ENCODE peak calls at places on chromosomes 2 and 18, in eight cellular contexts. R, T, O, E, B, P, K and D are unnamed samples.

GRCh38 chr2:68730828-68731227 is 3.8 kb upstream of the ARHGAP25 start:
- DNase-seq in R (no peak), T (peak; percentile 31), O (peak; percentile 38), E (no peak), B (no peak), P (no peak), K (no peak), D (peak; percentile 55)

GRCh38 chr18:12031836-12032235 is 50.5 kb downstream of the IMPA2 start:
- DNase-seq in R (no peak), T (no peak), O (peak; percentile 83), E (no peak), B (no peak), P (no peak), K (no peak), D (peak; percentile 94)

GRCh38 chr18:61833387-61833786 is 59.4 kb downstream of the RNF152 start:
- DNase-seq in R (peak; percentile 19), T (no peak), O (peak; percentile 59), E (peak; percentile 93), B (no peak), P (no peak), K (no peak), D (no peak)

GRCh38 chr2:40721595-40721994 is 269.7 kb upstream of the SLC8A1 start:
- DNase-seq in R (no peak), T (no peak), O (no peak), E (no peak), B (no peak), P (no peak), K (no peak), D (peak; percentile 84)

GRCh38 chr2:8578335-8579244 is 103.3 kb upstream of the ID2 start:
- DNase-seq in R (no peak), T (no peak), O (no peak), E (no peak), B (no peak), P (no peak), K (no peak), D (peak; percentile 23)

GRCh38 chr18:62555135-62555534 is 32.3 kb downstream of the ZCCHC2 start:
- DNase-seq in R (no peak), T (no peak), O (peak; percentile 49), E (peak; percentile 76), B (no peak), P (no peak), K (no peak), D (peak; percentile 46)

GRCh38 chr18:23307567-23308295 is 145.4 kb upstream of the RIOK3 start:
- DNase-seq in R (no peak), T (no peak), O (peak; percentile 59), E (peak; percentile 26), B (no peak), P (no peak), K (no peak), D (peak; percentile 80)

GRCh38 chr2:209259767-209260166 is 164.1 kb upstream of the MAP2 start:
- DNase-seq in R (no peak), T (no peak), O (no peak), E (no peak), B (no peak), P (no peak), K (no peak), D (no peak)

GRCh38 chr2:239302808-239303557 is 97.8 kb downstream of the HDAC4 start:
- DNase-seq in R (no peak), T (no peak), O (no peak), E (no peak), B (no peak), P (no peak), K (no peak), D (no peak)

GRCh38 chr2:38106420-38107182 is 30.6 kb upstream of the CYP1B1 start:
- DNase-seq in R (no peak), T (no peak), O (peak; percentile 68), E (peak; percentile 47), B (no peak), P (no peak), K (no peak), D (peak; percentile 82)

GRCh38 chr2:151560289-151560688 is 150.6 kb downstream of the RIF1 start:
- DNase-seq in R (no peak), T (no peak), O (peak; percentile 41), E (peak; percentile 25), B (no peak), P (no peak), K (no peak), D (peak; percentile 65)

GRCh38 chr2:169928463-169928864 is 101.2 kb downstream of the UBR3 start:
- DNase-seq in R (peak; percentile 46), T (no peak), O (peak; percentile 74), E (peak; percentile 58), B (peak; percentile 24), P (peak; percentile 24), K (no peak), D (peak; percentile 61)

GRCh38 chr2:179237209-179237946 is 27.3 kb downstream of the SESTD1 start:
- DNase-seq in R (no peak), T (no peak), O (no peak), E (no peak), B (no peak), P (no peak), K (no peak), D (peak; percentile 38)
- H3K4me1 ChIP-seq in R (peaks cover 4% of the 10 kb centered on the region), T (peaks cover 7% of the 10 kb centered on the region), O (no peaks in the 10 kb centered on the region), E (peaks cover 23% of the 10 kb centered on the region), B (peaks cover 2% of the 10 kb centered on the region), P (no peaks in the 10 kb centered on the region), K (peaks cover 18% of the 10 kb centered on the region), D (peaks cover 44% of the 10 kb centered on the region)

DNA sequence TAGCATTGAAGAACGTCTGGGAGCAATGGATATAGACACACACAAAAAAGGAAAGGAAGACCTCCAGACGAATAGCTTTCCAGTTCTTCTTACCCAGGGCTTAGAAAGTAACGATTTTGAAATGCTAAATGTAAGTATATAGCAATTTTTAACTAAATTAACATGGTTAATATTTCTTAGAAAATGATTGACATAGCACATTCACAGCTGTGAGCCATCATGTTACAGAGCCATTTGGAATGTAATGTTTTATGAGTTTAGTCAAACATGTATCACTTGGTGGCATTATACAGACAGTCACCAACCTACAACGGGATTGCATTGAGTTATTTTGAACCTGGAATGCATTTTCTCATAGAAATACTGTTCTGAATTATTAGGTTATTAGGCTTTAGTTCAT is 35.1 kb downstream of the WDR43 start:
- DNase-seq in R (no peak), T (no peak), O (no peak), E (no peak), B (no peak), P (no peak), K (no peak), D (peak; percentile 16)
- H3K4me1 ChIP-seq in R (no peaks in the 10 kb centered on the region), T (no peaks in the 10 kb centered on the region), O (no peaks in the 10 kb centered on the region), E (peaks cover 9% of the 10 kb centered on the region), B (no peaks in the 10 kb centered on the region), P (no peaks in the 10 kb centered on the region), K (no peaks in the 10 kb centered on the region), D (peaks cover 26% of the 10 kb centered on the region)

DNA sequence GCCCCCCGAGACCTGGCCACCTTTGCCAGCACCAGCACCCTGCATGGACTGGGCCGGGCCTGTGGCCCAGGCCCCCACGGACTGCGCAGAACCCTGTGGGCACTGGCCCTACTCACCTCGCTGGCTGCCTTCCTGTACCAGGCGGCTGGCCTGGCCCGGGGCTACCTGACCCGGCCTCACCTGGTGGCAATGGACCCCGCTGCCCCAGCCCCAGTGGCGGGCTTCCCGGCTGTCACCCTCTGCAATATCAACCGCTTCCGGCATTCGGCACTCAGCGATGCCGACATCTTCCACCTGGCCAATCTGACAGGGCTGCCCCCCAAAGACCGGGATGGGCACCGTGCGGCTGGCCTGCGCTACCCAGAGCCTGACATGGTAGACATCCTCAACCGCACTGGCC is 554 bp downstream of the ASIC4 start:
- DNase-seq in R (no peak), T (no peak), O (no peak), E (no peak), B (no peak), P (no peak), K (no peak), D (no peak)
- H3K4me1 ChIP-seq in R (no peaks in the 10 kb centered on the region), T (peaks cover 19% of the 10 kb centered on the region), O (no peaks in the 10 kb centered on the region), E (no peaks in the 10 kb centered on the region), B (peaks cover 34% of the 10 kb centered on the region), P (peaks cover 8% of the 10 kb centered on the region), K (peaks cover 19% of the 10 kb centered on the region), D (peaks cover 5% of the 10 kb centered on the region)

GRCh38 chr2:218406209-218406948 is 6.7 kb downstream of the CTDSP1 start:
- DNase-seq in R (peak; percentile 85), T (peak; percentile 98), O (peak; percentile 93), E (peak; percentile 94), B (peak; percentile 92), P (peak; percentile 98), K (peak; percentile 92), D (peak; percentile 99)
- H3K4me1 ChIP-seq in R (peaks cover 23% of the 10 kb centered on the region), T (peaks cover 49% of the 10 kb centered on the region), O (peaks cover 22% of the 10 kb centered on the region), E (peaks cover 22% of the 10 kb centered on the region), B (peaks cover 18% of the 10 kb centered on the region), P (peaks cover 27% of the 10 kb centered on the region), K (peaks cover 62% of the 10 kb centered on the region), D (peaks cover 20% of the 10 kb centered on the region)

GRCh38 chr18:58418361-58418760 is 210.5 kb downstream of the ALPK2 start:
- DNase-seq in R (no peak), T (no peak), O (no peak), E (no peak), B (no peak), P (no peak), K (no peak), D (no peak)

GRCh38 chr18:58417752-58418151 is 211.1 kb downstream of the ALPK2 start:
- DNase-seq in R (no peak), T (no peak), O (peak; percentile 34), E (peak; percentile 57), B (no peak), P (no peak), K (no peak), D (peak; percentile 64)

GRCh38 chr18:58416704-58417683 is 211.9 kb downstream of the ALPK2 start:
- DNase-seq in R (no peak), T (no peak), O (peak; percentile 31), E (no peak), B (no peak), P (no peak), K (no peak), D (peak; percentile 59)

GRCh38 chr18:58413667-58414628 is 214.9 kb downstream of the ALPK2 start:
- DNase-seq in R (no peak), T (no peak), O (no peak), E (no peak), B (no peak), P (no peak), K (no peak), D (no peak)

DNA sequence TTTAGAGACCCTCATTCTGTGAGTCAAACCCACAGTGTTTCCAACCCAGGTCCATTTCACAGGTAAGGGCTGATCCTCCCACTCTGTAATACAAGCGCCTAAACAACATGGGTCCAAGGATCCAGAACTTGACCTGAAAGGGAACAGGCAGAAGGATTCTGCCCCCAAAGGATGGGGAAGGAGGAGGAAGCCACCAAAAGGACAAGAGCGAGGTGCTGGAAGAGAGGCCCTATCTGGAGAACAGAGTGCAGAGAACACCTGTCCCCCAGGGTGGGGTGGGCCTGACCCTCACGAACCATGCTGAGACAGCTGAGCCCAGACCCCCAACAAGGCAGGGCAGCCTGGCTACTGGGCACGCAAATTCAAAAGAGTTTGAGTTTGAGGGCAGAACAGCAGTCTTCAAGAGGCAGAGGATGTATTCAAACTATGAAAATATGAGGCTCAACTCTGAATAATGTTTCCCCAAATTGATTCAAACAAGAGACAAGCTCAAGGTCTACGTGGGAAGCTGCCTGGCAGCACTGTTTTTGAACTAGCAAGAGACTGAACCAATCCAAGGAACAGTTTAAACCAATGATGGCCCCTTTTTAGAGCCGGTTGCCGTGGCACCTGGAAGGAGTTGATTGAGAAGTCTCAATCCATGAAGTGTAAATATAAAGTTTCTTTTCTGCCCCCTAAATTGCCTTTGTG is 212.7 kb downstream of the ALPK2 start:
- DNase-seq in R (no peak), T (no peak), O (no peak), E (no peak), B (no peak), P (no peak), K (no peak), D (no peak)
- H3K4me1 ChIP-seq in R (no peaks in the 10 kb centered on the region), T (no peaks in the 10 kb centered on the region), O (peaks cover 7% of the 10 kb centered on the region), E (peaks cover 20% of the 10 kb centered on the region), B (no peaks in the 10 kb centered on the region), P (no peaks in the 10 kb centered on the region), K (no peaks in the 10 kb centered on the region), D (peaks cover 17% of the 10 kb centered on the region)